ENCODE peak calls at places on chromosome 3, in six cellular contexts. I, M, F, K, U and O are unnamed samples.

GRCh38 chr3:111156506-111156905 is 84.9 kb downstream of the NECTIN3 start:
- DNase-seq in K (no peak), U (no peak), F (no peak), M (no peak), I (no peak), O (no peak)

GRCh38 chr3:4741404-4742307 is 237.6 kb upstream of the BHLHE40 start:
- DNase-seq in I (no peak), M (peak; percentile 93), F (peak; percentile 41), U (no peak), K (peak; percentile 72), O (no peak)

GRCh38 chr3:133709139-133709538 is 37.1 kb upstream of the TF start:
- DNase-seq in M (no peak), F (no peak), I (no peak), U (no peak), K (no peak), O (no peak)

GRCh38 chr3:128496602-128497304 is 3.8 kb upstream of the GATA2 start:
- DNase-seq in M (no peak), I (no peak), K (peak; percentile 65), F (no peak), U (no peak), O (no peak)

GRCh38 chr3:78911394-78911793 is 856.4 kb downstream of the ROBO1 start:
- DNase-seq in U (no peak), K (no peak), M (no peak), F (no peak), I (no peak), O (peak; percentile 28)

GRCh38 chr3:15207836-15208504 is 1.9 kb downstream of the CAPN7 start:
- DNase-seq in I (no peak), U (no peak), K (no peak), M (peak; percentile 25), F (no peak), O (no peak)

GRCh38 chr3:117885046-117885445 is 1149.6 kb downstream of the IGSF11 start:
- DNase-seq in U (no peak), F (no peak), K (no peak), M (no peak), I (no peak), O (no peak)

GRCh38 chr3:109127533-109127932 is 9.0 kb upstream of the C3orf85 start:
- DNase-seq in K (no peak), F (no peak), I (no peak), U (no peak), M (no peak), O (no peak)

GRCh38 chr3:58003093-58003492 is 5.1 kb upstream of the FLNB start:
- DNase-seq in K (no peak), F (no peak), I (no peak), U (no peak), M (no peak), O (no peak)

GRCh38 chr3:157794771-157795170 is 291.6 kb upstream of the VEPH1 start:
- DNase-seq in F (no peak), U (no peak), I (no peak), K (no peak), M (peak; percentile 64), O (no peak)

GRCh38 chr3:58999134-58999778 is 50.6 kb downstream of the CFAP20DC start:
- DNase-seq in K (no peak), F (no peak), M (peak; percentile 4), I (no peak), U (no peak), O (no peak)

GRCh38 chr3:64329037-64329436 is 103.8 kb upstream of the PRICKLE2 start:
- DNase-seq in M (no peak), I (no peak), K (no peak), U (no peak), F (no peak), O (no peak)

GRCh38 chr3:46078712-46079400 is 51.6 kb upstream of the XCR1 start:
- DNase-seq in I (peak; percentile 83), M (peak; percentile 93), F (peak; percentile 53), U (peak; percentile 94), K (peak; percentile 88), O (peak; percentile 89)

GRCh38 chr3:156551746-156552145 is 3.2 kb downstream of the SSR3 start:
- DNase-seq in K (no peak), I (no peak), F (no peak), M (peak; percentile 80), U (no peak), O (no peak)

GRCh38 chr3:183527421-183527979 is 28.0 kb downstream of the KLHL6 start:
- DNase-seq in I (no peak), M (no peak), K (no peak), U (no peak), F (no peak), O (no peak)

GRCh38 chr3:170941551-170941950 is 33.1 kb upstream of the EIF5A2 start:
- DNase-seq in U (no peak), F (no peak), M (no peak), I (no peak), K (no peak), O (no peak)

GRCh38 chr3:188689101-188689574 is 482.6 kb upstream of the TPRG1 start:
- DNase-seq in I (no peak), F (no peak), M (no peak), K (no peak), U (no peak), O (no peak)

GRCh38 chr3:114496021-114496434 is 202.2 kb downstream of the TIGIT start:
- DNase-seq in I (peak; percentile 68), F (no peak), U (no peak), K (no peak), M (peak; percentile 85), O (no peak)

GRCh38 chr3:146163584-146163983 is 2.6 kb upstream of the PLOD2 start:
- DNase-seq in F (no peak), U (no peak), K (no peak), I (no peak), M (peak; percentile 90), O (no peak)
- TF ChIP-seq CTCF in F (peak; percentile 32), U (no peak), K (no peak), I (peak; percentile 18), M (peak; percentile 70), O (no peak)

GRCh38 chr3:124927454-124928079 is 7.0 kb downstream of the MUC13 start:
- DNase-seq in F (no peak), M (no peak), I (no peak), K (no peak), U (no peak), O (no peak)

GRCh38 chr3:124920718-124921117 is 13.8 kb downstream of the MUC13 start:
- DNase-seq in M (no peak), K (no peak), I (peak; percentile 73), U (no peak), F (no peak), O (no peak)

GRCh38 chr3:124924741-124925140 is 9.8 kb downstream of the MUC13 start:
- DNase-seq in M (no peak), K (no peak), I (no peak), U (no peak), F (no peak), O (no peak)

GRCh38 chr3:124926426-124927116 is 8.0 kb downstream of the MUC13 start:
- DNase-seq in K (no peak), I (no peak), M (no peak), U (no peak), F (no peak), O (no peak)

DNA sequence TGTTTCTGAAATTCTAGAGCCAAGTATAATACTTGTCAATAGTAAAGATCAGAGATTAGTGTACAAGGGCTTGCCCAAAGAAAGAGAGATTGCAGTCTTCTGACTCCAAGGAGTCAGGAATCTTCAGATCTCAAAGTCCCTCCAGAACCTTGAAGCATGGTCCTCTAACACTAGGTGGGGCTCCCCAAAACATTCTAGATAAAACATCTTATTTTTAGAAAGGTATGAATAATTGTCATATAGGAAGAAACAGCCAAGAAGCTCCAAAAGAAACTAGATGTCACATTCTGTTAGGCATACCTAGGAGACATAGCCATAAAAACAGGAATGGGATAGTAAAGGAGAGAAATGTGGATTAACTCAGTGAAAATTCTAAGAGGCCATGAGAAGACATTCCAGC is 10.7 kb downstream of the MUC13 start:
- DNase-seq in K (no peak), I (no peak), U (no peak), F (no peak), M (peak; percentile 42), O (no peak)
- TF ChIP-seq CTCF in K (no peak), I (no peak), U (no peak), F (no peak), M (peak; percentile 76), O (no peak)

GRCh38 chr3:177359601-177360357 is 162.5 kb upstream of the TBL1XR1 start:
- DNase-seq in U (peak; percentile 96), I (peak; percentile 97), K (peak; percentile 96), M (peak; percentile 99), F (peak; percentile 79), O (peak; percentile 97)
- TF ChIP-seq CTCF in U (no peak), I (no peak), K (peak; percentile 34), M (peak; percentile 22), F (no peak), O (no peak)

GRCh38 chr3:43616034-43616433 is 5.8 kb downstream of the ANO10 start:
- DNase-seq in U (no peak), F (no peak), K (no peak), I (no peak), M (no peak), O (no peak)
- TF ChIP-seq CTCF in U (no peak), F (no peak), K (no peak), I (no peak), M (no peak), O (no peak)

GRCh38 chr3:56799251-56799882 is 2.4 kb downstream of the ARHGEF3 start:
- DNase-seq in M (peak; percentile 56), F (no peak), I (no peak), K (no peak), U (no peak), O (no peak)

GRCh38 chr3:56802411-56802745 is 629 bp upstream of the ARHGEF3 start:
- DNase-seq in U (no peak), M (no peak), K (no peak), I (no peak), F (no peak), O (no peak)

GRCh38 chr3:56801151-56801596 is 575 bp downstream of the ARHGEF3 start:
- DNase-seq in M (no peak), U (no peak), F (no peak), K (no peak), I (no peak), O (no peak)

GRCh38 chr3:56801597-56802410 is at the start of gene ARHGEF3:
- DNase-seq in U (peak; percentile 83), I (peak; percentile 92), F (peak; percentile 25), M (peak; percentile 57), K (peak; percentile 87), O (peak; percentile 88)

GRCh38 chr3:56800373-56801150 is 1.2 kb downstream of the ARHGEF3 start:
- DNase-seq in F (no peak), U (no peak), I (no peak), M (no peak), K (no peak), O (no peak)
- TF ChIP-seq CTCF in F (no peak), U (no peak), I (no peak), M (no peak), K (no peak), O (no peak)

GRCh38 chr3:27721717-27722564 is at the start of gene EOMES:
- DNase-seq in U (peak; percentile 81), K (no peak), F (no peak), M (no peak), I (peak; percentile 60), O (peak; percentile 64)
- TF ChIP-seq CTCF in U (peak; percentile 23), K (no peak), F (no peak), M (peak; percentile 62), I (no peak), O (peak; percentile 5)